ENCODE peak calls at places on chromosomes 3 and 15, in ten cellular contexts. S, G, J, U, O, V, T, N, R and Q are unnamed samples.

GRCh38 chr3:32018723-32019564 is 37.4 kb downstream of the ZNF860 start:
- DNase-seq in S (peak; percentile 62), G (no peak), J (peak; percentile 18), U (no peak), O (no peak), V (no peak), T (no peak), N (no peak), R (no peak), Q (peak; percentile 72)

GRCh38 chr3:71168043-71168720 is 415.3 kb downstream of the FOXP1 start:
- DNase-seq in S (no peak), G (peak; percentile 43), J (no peak), U (no peak), O (no peak), V (no peak), T (no peak), N (no peak), R (no peak), Q (peak; percentile 81)

GRCh38 chr3:123194552-123194951 is 7.2 kb upstream of the SEC22A start:
- DNase-seq in S (peak; percentile 53), G (no peak), J (no peak), U (peak; percentile 26), O (peak; percentile 51), V (peak; percentile 97), T (no peak), N (no peak), R (no peak), Q (peak; percentile 33)

GRCh38 chr15:94584833-94585244 is 353.5 kb downstream of the MCTP2 start:
- DNase-seq in S (peak; percentile 15), G (no peak), J (no peak), U (no peak), O (no peak), V (no peak), T (no peak), N (no peak), R (peak; percentile 36), Q (peak; percentile 18)

GRCh38 chr3:160837394-160837975 is 81.5 kb downstream of the PPM1L start:
- DNase-seq in S (no peak), G (no peak), J (no peak), U (no peak), O (no peak), V (no peak), T (no peak), N (no peak), R (no peak), Q (no peak)

GRCh38 chr3:194377708-194378107 is 8.2 kb upstream of the LRRC15 start:
- DNase-seq in S (no peak), G (no peak), J (no peak), U (no peak), O (no peak), V (no peak), T (no peak), N (no peak), R (no peak), Q (no peak)

GRCh38 chr3:181974198-181974597 is 262.5 kb downstream of the SOX2 start:
- DNase-seq in S (peak; percentile 94), G (no peak), J (no peak), U (no peak), O (no peak), V (no peak), T (no peak), N (peak; percentile 46), R (no peak), Q (no peak)

GRCh38 chr15:69391046-69391757 is 22.9 kb upstream of the KIF23 start:
- DNase-seq in S (peak; percentile 77), G (no peak), J (no peak), U (peak; percentile 57), O (no peak), V (no peak), T (no peak), N (no peak), R (no peak), Q (no peak)

GRCh38 chr15:82643992-82644391 is 3.2 kb downstream of the CPEB1 start:
- DNase-seq in S (no peak), G (no peak), J (no peak), U (no peak), O (no peak), V (no peak), T (no peak), N (no peak), R (no peak), Q (no peak)

GRCh38 chr3:181470349-181470748 is 241.4 kb upstream of the SOX2 start:
- DNase-seq in S (no peak), G (no peak), J (no peak), U (no peak), O (no peak), V (no peak), T (no peak), N (no peak), R (no peak), Q (no peak)

GRCh38 chr15:49876401-49877038 is 242.5 kb downstream of the ATP8B4 start:
- DNase-seq in S (peak; percentile 46), G (no peak), J (no peak), U (no peak), O (no peak), V (peak; percentile 88), T (no peak), N (no peak), R (no peak), Q (no peak)
- TF ChIP-seq CTCF in S (peak; percentile 38), G (peak; percentile 12), J (peak; percentile 14), U (no peak), O (no peak), V (peak; percentile 84), T (no peak), N (peak; percentile 50), R (peak; percentile 37), Q (peak; percentile 4)

GRCh38 chr3:61822588-61822987 is 261.2 kb downstream of the PTPRG start:
- DNase-seq in S (no peak), G (no peak), J (no peak), U (no peak), O (no peak), V (no peak), T (no peak), N (no peak), R (no peak), Q (no peak)

GRCh38 chr3:61820306-61820992 is 259.1 kb downstream of the PTPRG start:
- DNase-seq in S (no peak), G (no peak), J (no peak), U (no peak), O (no peak), V (no peak), T (no peak), N (no peak), R (no peak), Q (no peak)

GRCh38 chr3:61824553-61825135 is 263.3 kb downstream of the PTPRG start:
- DNase-seq in S (no peak), G (no peak), J (no peak), U (peak; percentile 64), O (no peak), V (no peak), T (no peak), N (no peak), R (no peak), Q (no peak)

GRCh38 chr3:61819861-61820260 is 258.5 kb downstream of the PTPRG start:
- DNase-seq in S (no peak), G (no peak), J (no peak), U (no peak), O (no peak), V (no peak), T (no peak), N (no peak), R (no peak), Q (no peak)

GRCh38 chr3:61821823-61822251 is 260.5 kb downstream of the PTPRG start:
- DNase-seq in S (peak; percentile 36), G (no peak), J (peak; percentile 92), U (no peak), O (no peak), V (no peak), T (no peak), N (no peak), R (no peak), Q (peak; percentile 49)
- H3K4me3 ChIP-seq in S (no peak overlapping the region), G (no peak overlapping the region), J (no peak overlapping the region), U (no peak overlapping the region), O (no peak overlapping the region), V (no peak overlapping the region), T (no peak overlapping the region), N (no peak overlapping the region), R (no peak overlapping the region), Q (no peak overlapping the region)

GRCh38 chr3:149967067-149967685 is 3.5 kb downstream of the PFN2 start:
- DNase-seq in S (peak; percentile 63), G (no peak), J (no peak), U (no peak), O (no peak), V (no peak), T (no peak), N (no peak), R (no peak), Q (peak; percentile 75)

GRCh38 chr3:149968216-149968615 is 2.5 kb downstream of the PFN2 start:
- DNase-seq in S (peak; percentile 57), G (no peak), J (no peak), U (no peak), O (no peak), V (no peak), T (no peak), N (no peak), R (no peak), Q (no peak)

GRCh38 chr3:149969945-149970715 is 565 bp downstream of the PFN2 start:
- DNase-seq in S (peak; percentile 88), G (peak; percentile 72), J (no peak), U (peak; percentile 90), O (peak; percentile 88), V (peak; percentile 88), T (peak; percentile 82), N (no peak), R (peak; percentile 39), Q (peak; percentile 92)

GRCh38 chr3:149970716-149971402 is at the start of gene PFN2:
- DNase-seq in S (peak; percentile 81), G (peak; percentile 38), J (no peak), U (peak; percentile 77), O (peak; percentile 64), V (peak; percentile 88), T (peak; percentile 64), N (no peak), R (no peak), Q (peak; percentile 82)

GRCh38 chr3:149969110-149969944 is 1.4 kb downstream of the PFN2 start:
- DNase-seq in S (peak; percentile 82), G (peak; percentile 68), J (no peak), U (peak; percentile 68), O (no peak), V (peak; percentile 87), T (no peak), N (no peak), R (no peak), Q (peak; percentile 88)
- TF ChIP-seq CTCF in S (no peak), G (peak; percentile 25), J (no peak), U (no peak), O (no peak), V (no peak), T (no peak), N (peak; percentile 11), R (no peak), Q (peak; percentile 12)

DNA sequence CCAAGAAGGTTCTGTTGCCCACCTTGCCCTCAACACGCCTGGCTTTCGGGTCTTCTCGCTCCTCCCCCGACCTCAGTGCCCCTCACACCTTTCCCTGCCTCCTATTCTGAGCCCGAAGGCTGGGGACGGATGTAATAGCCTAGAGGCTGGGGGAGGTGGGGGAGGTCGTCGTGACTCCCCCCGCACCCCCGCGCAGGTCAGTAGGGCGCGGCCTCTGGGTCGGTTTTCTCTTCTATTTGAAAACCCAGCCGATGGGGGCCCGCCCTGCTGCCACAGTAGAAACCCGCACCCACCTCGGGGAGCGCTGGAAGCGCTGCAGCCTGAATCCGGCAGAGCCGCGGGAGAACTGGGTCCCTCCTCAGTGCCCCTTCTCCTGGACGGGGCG is 1.0 kb upstream of the RBPMS2 start:
- DNase-seq in S (no peak), G (no peak), J (no peak), U (no peak), O (no peak), V (peak; percentile 80), T (no peak), N (no peak), R (no peak), Q (no peak)
- H3K4me3 ChIP-seq in S (no peak overlapping the region), G (peak overlapping the region; percentile 60), J (no peak overlapping the region), U (no peak overlapping the region), O (peak overlapping the region; percentile 75), V (peak overlapping the region; percentile 81), T (no peak overlapping the region), N (no peak overlapping the region), R (no peak overlapping the region), Q (peak overlapping the region; percentile 47)